ENCODE peak calls at places on chromosomes 6 and 20, in eight cellular contexts. H is COR-L47; C is ureter; S is activated CD4-positive, alpha-beta T cell treated with anti-CD3 and anti-CD28 coated beads, Interleukin-2, amount 50 U/mL, for 24 hours; Q is NCI-H1105 treated with DMSO at 0.1 percent for 48 hours; X is EH; E is astrocyte of the spinal cord; M is posterior cingulate gyrus. Z is an unnamed sample.

GRCh38 chr6:169101981-169102380 is 151.7 kb downstream of the THBS2 start:
- DNase-seq in H (no peak), X (peak), E (no peak), C (no peak), M (no peak), Q (no peak), S (no peak), Z (no peak)

GRCh38 chr6:25068866-25069265 is 133.1 kb upstream of the RIPOR2 start:
- DNase-seq in X (no peak), S (no peak), C (no peak), E (no peak), M (no peak), H (no peak), Q (no peak), Z (no peak)

GRCh38 chr6:130674604-130675003 is 152.6 kb upstream of the SMLR1 start:
- DNase-seq in S (no peak), M (no peak), E (no peak), H (no peak), X (peak), C (no peak), Q (no peak), Z (no peak)

GRCh38 chr6:43927525-43928210 is 157.7 kb downstream of the VEGFA start:
- DNase-seq in C (no peak), Q (no peak), X (no peak), H (no peak), M (no peak), S (no peak), E (no peak), Z (peak)

GRCh38 chr6:55827818-55828522 is 47.4 kb downstream of the BMP5 start:
- DNase-seq in Q (no peak), X (peak), E (no peak), H (no peak), M (no peak), S (no peak), C (no peak), Z (no peak)

GRCh38 chr6:109024368-109024767 is 70.3 kb downstream of the SESN1 start:
- DNase-seq in X (no peak), Q (no peak), E (no peak), M (no peak), C (no peak), H (no peak), S (no peak), Z (no peak)

GRCh38 chr6:149210376-149210775 is 107.1 kb upstream of the TAB2 start:
- DNase-seq in C (no peak), Q (no peak), H (no peak), X (peak), M (no peak), S (no peak), E (peak), Z (no peak)

GRCh38 chr6:145809785-145810184 is 4.8 kb downstream of the FBXO30 start:
- DNase-seq in Q (no peak), X (peak), S (no peak), E (no peak), H (no peak), M (no peak), C (no peak), Z (no peak)

GRCh38 chr6:113733386-113733785 is 123.8 kb upstream of the MARCKS start:
- DNase-seq in C (no peak), Q (no peak), E (no peak), S (no peak), H (no peak), M (no peak), X (no peak), Z (no peak)

GRCh38 chr6:148407372-148407771 is 64.7 kb downstream of the SASH1 start:
- DNase-seq in E (peak), M (no peak), C (no peak), X (peak), Q (no peak), S (no peak), H (no peak), Z (no peak)

GRCh38 chr6:80742481-80742880 is 636.0 kb downstream of the BCKDHB start:
- DNase-seq in E (peak), S (no peak), C (no peak), X (peak), H (peak), Q (peak), M (no peak), Z (peak)

GRCh38 chr20:36399147-36399968 is 93.2 kb downstream of the DLGAP4 start:
- DNase-seq in C (no peak), E (peak), M (peak), Q (peak), S (no peak), H (peak), X (peak), Z (peak)

GRCh38 chr6:146917182-146917581 is 287.0 kb upstream of the STXBP5 start:
- DNase-seq in C (no peak), S (no peak), H (no peak), E (no peak), Q (no peak), M (no peak), X (no peak), Z (no peak)

GRCh38 chr20:33387177-33387576 is 14.1 kb downstream of the CDK5RAP1 start:
- DNase-seq in E (no peak), M (no peak), S (no peak), H (no peak), X (peak), Q (no peak), C (no peak), Z (no peak)

GRCh38 chr6:92329416-92329815 is 1089.9 kb downstream of the EPHA7 start:
- DNase-seq in M (no peak), C (no peak), X (no peak), E (no peak), Q (no peak), S (no peak), H (no peak), Z (no peak)

GRCh38 chr6:169779092-169779815 is 27.8 kb downstream of the ERMARD start:
- DNase-seq in S (no peak), C (peak), M (no peak), H (no peak), Q (no peak), X (no peak), E (no peak), Z (no peak)

GRCh38 chr20:44594730-44595129 is 12.4 kb downstream of the PKIG start:
- DNase-seq in C (no peak), M (no peak), X (peak), Q (no peak), E (peak), S (no peak), H (no peak), Z (no peak)

GRCh38 chr6:132084811-132085509 is 133.8 kb upstream of the CCN2 start:
- DNase-seq in E (peak), H (no peak), Q (no peak), C (no peak), X (peak), S (no peak), M (no peak), Z (no peak)

GRCh38 chr6:135002974-135003703 is 51.5 kb downstream of the HBS1L start:
- DNase-seq in E (no peak), M (no peak), C (no peak), H (no peak), X (no peak), S (no peak), Q (no peak), Z (no peak)

GRCh38 chr20:37392441-37393195 is 46.7 kb downstream of the SRC start:
- DNase-seq in Q (no peak), H (no peak), X (peak), M (no peak), S (no peak), C (no peak), E (no peak), Z (peak)

GRCh38 chr6:107666084-107666981 is 157.8 kb downstream of the SCML4 start:
- DNase-seq in M (no peak), H (no peak), C (no peak), Q (no peak), X (no peak), S (no peak), E (peak), Z (peak)

GRCh38 chr6:36028088-36028886 is 679 bp downstream of the MAPK14 start:
- DNase-seq in X (peak), Q (peak), E (peak), M (peak), C (peak), S (peak), H (peak), Z (peak)

GRCh38 chr20:2053615-2054014 is 48.0 kb upstream of the STK35 start:
- DNase-seq in X (no peak), H (no peak), E (no peak), M (no peak), Q (no peak), S (no peak), C (no peak), Z (no peak)

GRCh38 chr6:3414704-3415453 is 42.0 kb downstream of the SLC22A23 start:
- DNase-seq in E (peak), H (no peak), X (no peak), S (no peak), M (no peak), Q (no peak), C (peak), Z (no peak)

Z was measured in NCI-H69.